ENCODE peak calls at places on chromosomes 2 and 18, in ten cellular contexts. K, W, J, I, M, H, O, V, R and B are unnamed samples. For H3K4me1, the result is how much of the 10 kb centered on the place peaks cover.

GRCh38 chr2:162490052-162490717 is 146.3 kb downstream of the GCA start:
- DNase-seq in H (no peak), O (no peak), R (no peak), V (no peak), M (no peak), W (no peak), I (no peak), J (no peak), K (no peak), B (no peak)

GRCh38 chr2:219234331-219234730 is 4.7 kb downstream of the ANKZF1 start:
- DNase-seq in W (no peak), J (no peak), R (no peak), M (no peak), O (no peak), K (no peak), V (no peak), H (no peak), I (no peak), B (no peak)

GRCh38 chr18:58226476-58226875 is 182.4 kb downstream of the NEDD4L start:
- DNase-seq in J (no peak), V (no peak), I (no peak), R (no peak), W (no peak), K (no peak), O (no peak), H (no peak), M (no peak), B (no peak)

GRCh38 chr2:217270089-217270800 is 410.4 kb upstream of the TNP1 start:
- DNase-seq in J (no peak), K (no peak), O (no peak), I (no peak), H (no peak), W (peak), M (no peak), V (no peak), R (no peak), B (no peak)

GRCh38 chr18:9055626-9056025 is 46.9 kb upstream of the NDUFV2 start:
- DNase-seq in M (no peak), K (no peak), I (no peak), R (no peak), V (no peak), J (no peak), O (no peak), H (no peak), W (no peak), B (no peak)

GRCh38 chr2:159615187-159615935 is 987 bp downstream of the BAZ2B start:
- DNase-seq in W (peak), J (peak), M (peak), O (peak), R (peak), H (peak), I (peak), K (peak), V (peak), B (peak)

GRCh38 chr2:132980304-132980703 is 310.3 kb upstream of the LYPD1 start:
- DNase-seq in W (no peak), K (no peak), R (no peak), V (no peak), O (no peak), H (no peak), I (no peak), J (no peak), M (no peak), B (no peak)

GRCh38 chr2:151987484-151987883 is 111.4 kb downstream of the CACNB4 start:
- DNase-seq in V (no peak), R (no peak), H (no peak), J (no peak), I (no peak), K (no peak), M (no peak), W (no peak), O (no peak), B (no peak)

GRCh38 chr2:31476511-31477171 is 62.1 kb upstream of the XDH start:
- DNase-seq in J (no peak), H (no peak), M (no peak), I (no peak), R (no peak), V (no peak), O (peak), W (no peak), K (no peak), B (no peak)

GRCh38 chr2:200129756-200130462 is 174.5 kb downstream of the MAIP1 start:
- DNase-seq in O (no peak), V (no peak), M (no peak), J (no peak), W (no peak), K (no peak), I (no peak), H (no peak), R (no peak), B (no peak)

GRCh38 chr2:27798948-27799645 is 27.6 kb downstream of the MRPL33 start:
- DNase-seq in J (peak), R (no peak), K (peak), O (peak), H (no peak), W (peak), M (no peak), V (peak), I (peak), B (no peak)

GRCh38 chr2:176035013-176035691 is 33.1 kb upstream of the LNPK start:
- DNase-seq in J (no peak), K (no peak), O (no peak), H (no peak), R (no peak), I (no peak), W (no peak), V (no peak), M (no peak), B (no peak)

GRCh38 chr2:6556755-6557154 is 309.0 kb downstream of the CMPK2 start:
- DNase-seq in R (no peak), J (no peak), I (no peak), W (no peak), K (no peak), V (no peak), H (no peak), O (peak), M (no peak), B (no peak)

GRCh38 chr2:110931648-110932047 is 189.1 kb upstream of the BCL2L11 start:
- DNase-seq in J (no peak), K (no peak), W (no peak), R (no peak), H (no peak), O (peak), M (no peak), I (peak), V (no peak), B (no peak)

GRCh38 chr2:43539991-43540860 is 55.6 kb downstream of the THADA start:
- DNase-seq in O (peak), I (peak), M (no peak), W (no peak), H (no peak), V (peak), K (peak), R (peak), J (peak), B (peak)

GRCh38 chr2:149258531-149258930 is 71.9 kb upstream of the LYPD6 start:
- DNase-seq in I (no peak), O (no peak), H (no peak), R (no peak), K (no peak), J (no peak), M (no peak), V (no peak), W (no peak), B (no peak)

GRCh38 chr2:9284521-9285297 is 78.1 kb downstream of the ASAP2 start:
- DNase-seq in O (no peak), W (no peak), H (no peak), V (no peak), J (no peak), I (no peak), K (no peak), M (no peak), R (no peak), B (no peak)
- H3K27ac ChIP-seq in O (no peak), W (no peak), H (no peak), V (no peak), J (no peak), I (no peak), K (no peak), M (no peak), R (no peak), B (no peak)

DNA sequence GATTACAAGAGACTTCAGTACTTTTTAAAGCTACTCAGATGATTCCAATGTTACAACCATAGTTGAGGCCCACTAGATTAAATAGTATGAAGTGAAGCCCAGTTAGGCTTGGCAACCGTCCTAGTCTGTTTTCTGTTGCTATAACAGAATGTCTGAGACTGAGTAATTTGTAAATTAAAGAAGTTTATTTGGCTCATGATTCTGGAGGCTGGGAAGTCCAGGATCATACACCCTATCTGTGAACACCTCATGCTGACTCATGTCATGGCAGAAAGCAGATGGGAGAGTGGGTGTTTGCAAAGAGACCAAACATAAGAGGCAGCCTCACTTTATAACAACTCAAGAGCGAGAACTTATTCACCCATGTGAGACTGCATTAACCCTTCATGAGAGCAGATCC is 63.1 kb downstream of the CCDC150 start:
- DNase-seq in W (no peak), H (no peak), J (no peak), M (no peak), K (no peak), I (peak), R (no peak), V (no peak), O (peak), B (no peak)
- TF ChIP-seq CTCF in W (no peak), H (no peak), J (no peak), M (no peak), K (no peak), I (no peak), R (no peak), V (no peak), O (no peak), B (no peak)

GRCh38 chr2:29786361-29786760 is 135.0 kb downstream of the ALK start:
- DNase-seq in W (no peak), M (no peak), K (no peak), O (no peak), I (no peak), H (no peak), R (no peak), J (no peak), V (no peak), B (no peak)
- H3K4me1 ChIP-seq in W (under half), M (under half), K (under half), O (under half), I (under half), H (under half), R (under half), J (under half), V (under half), B (under half)

GRCh38 chr2:134183679-134184078 is 70.2 kb upstream of the MGAT5 start:
- DNase-seq in W (no peak), V (no peak), I (no peak), H (no peak), O (no peak), R (no peak), J (no peak), M (no peak), K (no peak), B (no peak)

GRCh38 chr2:134177351-134177931 is 76.4 kb upstream of the MGAT5 start:
- DNase-seq in J (no peak), V (no peak), K (no peak), H (no peak), O (peak), I (no peak), M (no peak), R (no peak), W (no peak), B (peak)

GRCh38 chr2:134185639-134186038 is 68.2 kb upstream of the MGAT5 start:
- DNase-seq in R (no peak), H (no peak), O (no peak), V (no peak), W (no peak), I (no peak), J (no peak), M (no peak), K (no peak), B (no peak)

GRCh38 chr2:134178109-134178877 is 75.6 kb upstream of the MGAT5 start:
- DNase-seq in V (no peak), W (no peak), R (no peak), M (no peak), J (no peak), H (no peak), O (peak), I (no peak), K (no peak), B (no peak)

GRCh38 chr2:134181219-134181618 is 72.7 kb upstream of the MGAT5 start:
- DNase-seq in I (no peak), H (no peak), O (no peak), R (no peak), K (no peak), M (no peak), J (no peak), V (no peak), W (no peak), B (no peak)
- H3K27ac ChIP-seq in I (no peak), H (peak), O (no peak), R (no peak), K (no peak), M (no peak), J (no peak), V (no peak), W (no peak), B (no peak)

GRCh38 chr2:238847841-238848565 is at the start of gene TWIST2:
- DNase-seq in M (peak), O (peak), R (no peak), I (peak), K (peak), W (peak), J (peak), V (peak), H (no peak), B (no peak)
- TF ChIP-seq CTCF in M (no peak), O (no peak), R (no peak), I (no peak), K (peak), W (no peak), J (no peak), V (no peak), H (no peak), B (no peak)

GRCh38 chr2:45653125-45653524 is 1.6 kb downstream of the PRKCE start:
- DNase-seq in M (no peak), K (no peak), W (no peak), I (no peak), H (no peak), J (no peak), O (no peak), R (no peak), V (no peak), B (no peak)
- H3K4me1 ChIP-seq in M (under half), K (under half), W (under half), I (under half), H (under half), J (under half), O (under half), R (under half), V (under half), B (under half)

DNA sequence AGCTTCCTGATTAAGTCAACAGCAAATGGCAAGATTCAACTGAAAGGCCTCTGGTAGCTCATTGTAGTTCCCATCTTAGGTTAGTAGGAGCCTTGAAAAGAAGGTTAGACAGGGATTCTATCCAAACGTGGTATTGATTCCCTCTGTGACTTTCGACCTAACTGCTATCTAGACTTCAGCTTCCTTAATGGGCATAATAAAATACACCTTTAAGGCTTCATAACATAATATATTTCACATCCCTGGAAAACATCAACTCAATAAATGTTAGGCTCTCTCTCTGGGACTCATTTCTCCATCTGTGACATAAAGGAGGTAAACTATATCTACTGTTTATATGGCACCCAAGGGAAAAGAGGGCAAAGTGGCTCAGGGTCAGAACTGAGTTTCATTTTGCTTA is 60.9 kb downstream of the STK39 start:
- DNase-seq in I (no peak), O (no peak), W (no peak), H (no peak), M (no peak), V (no peak), J (no peak), R (no peak), K (no peak), B (no peak)
- H3K27ac ChIP-seq in I (peak), O (no peak), W (no peak), H (no peak), M (no peak), V (no peak), J (no peak), R (no peak), K (no peak), B (no peak)

GRCh38 chr2:171160630-171161424 is at the start of gene TLK1:
- DNase-seq in R (peak), K (peak), H (peak), W (peak), O (peak), J (peak), V (peak), I (peak), M (peak), B (peak)
- TF ChIP-seq CTCF in R (no peak), K (no peak), H (no peak), W (no peak), O (no peak), J (no peak), V (no peak), I (no peak), M (no peak), B (no peak)

GRCh38 chr2:26722911-26723310 is 30.4 kb downstream of the KCNK3 start:
- DNase-seq in H (no peak), O (no peak), V (no peak), R (no peak), J (no peak), M (no peak), K (peak), I (no peak), W (no peak), B (no peak)

GRCh38 chr2:26722328-26722727 is 29.8 kb downstream of the KCNK3 start:
- DNase-seq in H (no peak), W (no peak), O (no peak), I (no peak), M (no peak), K (no peak), J (no peak), R (no peak), V (no peak), B (no peak)

GRCh38 chr2:26720322-26721166 is 28.0 kb downstream of the KCNK3 start:
- DNase-seq in I (peak), O (peak), H (no peak), M (peak), W (no peak), V (peak), R (peak), K (peak), J (peak), B (peak)

GRCh38 chr2:26723475-26723874 is 31.0 kb downstream of the KCNK3 start:
- DNase-seq in R (no peak), H (no peak), W (no peak), J (no peak), I (no peak), O (no peak), V (no peak), K (no peak), M (no peak), B (no peak)

DNA sequence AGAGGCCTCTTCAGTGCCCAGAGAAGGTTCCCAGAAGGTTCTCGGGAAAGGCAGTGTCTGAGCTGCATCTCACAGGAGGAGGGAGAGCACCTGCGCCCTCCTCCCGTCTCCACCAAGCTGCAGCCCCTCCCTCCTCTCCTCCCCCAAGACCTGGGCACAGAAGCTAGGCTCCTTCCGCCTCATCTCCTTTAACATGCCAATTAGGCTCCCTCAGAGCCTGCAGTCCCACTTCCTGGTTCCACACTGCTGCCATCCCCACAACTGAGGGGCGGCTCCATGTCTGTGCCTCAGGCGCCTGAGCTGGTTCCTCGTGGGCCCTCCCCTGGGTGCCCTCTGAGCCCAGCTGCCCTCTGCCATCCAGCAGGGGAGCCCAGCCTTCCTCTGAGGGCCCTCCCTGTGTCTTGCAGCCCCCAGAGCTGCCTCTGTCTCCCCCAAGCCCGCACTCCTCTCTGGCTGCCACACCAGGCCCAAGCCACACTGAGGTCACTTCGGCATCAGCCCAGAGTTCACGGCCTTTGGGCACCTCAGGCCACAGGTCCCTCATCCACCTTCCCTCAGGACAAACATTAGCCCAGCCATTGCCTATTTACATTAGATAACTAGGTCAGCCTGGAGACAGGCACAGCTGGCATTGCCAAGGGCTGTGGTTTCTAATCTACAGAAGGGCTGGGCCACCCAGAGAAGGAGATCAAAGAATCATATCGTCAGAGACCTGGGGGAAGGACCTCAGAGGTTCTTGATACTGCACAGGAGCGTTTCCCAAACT is 28.9 kb downstream of the KCNK3 start:
- DNase-seq in V (no peak), O (no peak), K (no peak), R (peak), W (peak), M (no peak), H (no peak), I (peak), J (no peak), B (peak)
- H3K4me1 ChIP-seq in V (under half), O (under half), K (under half), R (under half), W (under half), M (under half), H (under half), I (under half), J (under half), B (half or more)